ENCODE peak calls at places on chromosomes 16 and 17, in ten cellular contexts. H is endodermal cell; N is astrocyte of the spinal cord; I is cardiac muscle cell; W is adrenal gland; D is A549; E is CD8-positive, alpha-beta T cell; J is psoas muscle; M is lower lobe of right lung; O is fibroblast of pulmonary artery. F is an unnamed sample.

GRCh38 chr17:35372846-35373531 is 432 bp downstream of the SLFN11 start:
- DNase-seq in H (peak), N (no peak), I (no peak), W (no peak), D (no peak), E (no peak), J (peak), M (peak), O (no peak), F (no peak)

GRCh38 chr16:64470916-64471315 is 650.9 kb downstream of the CDH11 start:
- DNase-seq in H (no peak), N (no peak), I (no peak), W (no peak), D (no peak), E (no peak), J (no peak), M (no peak), O (peak), F (no peak)

GRCh38 chr17:43217614-43218087 is 6.0 kb downstream of the TMEM106A start:
- DNase-seq in H (no peak), N (no peak), I (no peak), W (no peak), D (no peak), E (no peak), J (no peak), M (no peak), O (no peak), F (no peak)

GRCh38 chr17:28657756-28658155 is 4.0 kb downstream of the SDF2 start:
- DNase-seq in H (no peak), N (peak), I (no peak), W (no peak), D (no peak), E (no peak), J (no peak), M (no peak), O (no peak), F (no peak)

GRCh38 chr16:6958184-6958583 is 374.5 kb upstream of the RBFOX1 start:
- DNase-seq in H (no peak), N (no peak), I (no peak), W (no peak), D (no peak), E (no peak), J (no peak), M (no peak), O (no peak), F (no peak)

GRCh38 chr17:3870871-3871306 is 22.0 kb downstream of the CAMKK1 start:
- DNase-seq in H (no peak), N (no peak), I (peak), W (peak), D (no peak), E (peak), J (no peak), M (peak), O (peak), F (no peak)

GRCh38 chr16:81601008-81601428 is 156.4 kb downstream of the CMIP start:
- DNase-seq in H (no peak), N (peak), I (no peak), W (peak), D (peak), E (no peak), J (no peak), M (no peak), O (peak), F (no peak)

GRCh38 chr17:560379-560935 is 154.2 kb downstream of the VPS53 start:
- DNase-seq in H (no peak), N (no peak), I (no peak), W (no peak), D (no peak), E (no peak), J (no peak), M (no peak), O (peak), F (no peak)

GRCh38 chr17:15912416-15912955 is 32.4 kb upstream of the ADORA2B start:
- DNase-seq in H (no peak), N (no peak), I (no peak), W (no peak), D (no peak), E (no peak), J (no peak), M (no peak), O (no peak), F (no peak)

GRCh38 chr16:83792391-83792790 is 15.4 kb upstream of the HSBP1 start:
- DNase-seq in H (no peak), N (no peak), I (no peak), W (no peak), D (no peak), E (no peak), J (no peak), M (no peak), O (no peak), F (no peak)

GRCh38 chr16:88298882-88299745 is 83.6 kb upstream of the ZNF469 start:
- DNase-seq in H (no peak), N (peak), I (no peak), W (no peak), D (no peak), E (no peak), J (no peak), M (peak), O (no peak), F (no peak)

GRCh38 chr16:58492735-58493134 is 7.2 kb upstream of the NDRG4 start:
- DNase-seq in H (peak), N (no peak), I (no peak), W (peak), D (no peak), E (no peak), J (no peak), M (no peak), O (no peak), F (no peak)

GRCh38 chr17:43542854-43543253 is 3.3 kb downstream of the ETV4 start:
- DNase-seq in H (no peak), N (no peak), I (no peak), W (no peak), D (no peak), E (no peak), J (no peak), M (no peak), O (no peak), F (no peak)

GRCh38 chr16:4481526-4481925 is 5.3 kb downstream of the HMOX2 start:
- DNase-seq in H (no peak), N (no peak), I (no peak), W (no peak), D (no peak), E (no peak), J (no peak), M (no peak), O (no peak), F (no peak)

GRCh38 chr17:38871247-38871991 is 1.6 kb downstream of the LASP1 start:
- DNase-seq in H (peak), N (peak), I (peak), W (peak), D (peak), E (peak), J (peak), M (peak), O (peak), F (no peak)

GRCh38 chr16:50152386-50152806 is 710 bp upstream of the TENT4B start:
- DNase-seq in H (peak), N (peak), I (peak), W (peak), D (peak), E (peak), J (no peak), M (no peak), O (peak), F (no peak)

GRCh38 chr16:86775401-86775985 is 197.1 kb downstream of the FOXL1 start:
- DNase-seq in H (peak), N (peak), I (no peak), W (no peak), D (no peak), E (no peak), J (no peak), M (no peak), O (no peak), F (no peak)

GRCh38 chr17:48639982-48640857 is 14.1 kb upstream of the HOXB9 start:
- DNase-seq in H (peak), N (no peak), I (no peak), W (no peak), D (no peak), E (no peak), J (no peak), M (no peak), O (no peak), F (no peak)

GRCh38 chr16:23014592-23014991 is 134.7 kb downstream of the USP31 start:
- DNase-seq in H (no peak), N (no peak), I (no peak), W (no peak), D (peak), E (no peak), J (no peak), M (no peak), O (no peak), F (no peak)

GRCh38 chr17:3770471-3770870 is 30.5 kb downstream of the ITGAE start:
- DNase-seq in H (peak), N (no peak), I (no peak), W (no peak), D (no peak), E (peak), J (no peak), M (peak), O (no peak), F (no peak)

GRCh38 chr17:65553646-65554567 is 7.5 kb downstream of the AXIN2 start:
- DNase-seq in H (peak), N (peak), I (no peak), W (peak), D (no peak), E (no peak), J (no peak), M (peak), O (no peak), F (no peak)

GRCh38 chr16:83743720-83744119 is 64.1 kb upstream of the HSBP1 start:
- DNase-seq in H (no peak), N (no peak), I (no peak), W (no peak), D (no peak), E (no peak), J (no peak), M (no peak), O (no peak), F (no peak)

GRCh38 chr16:77723108-77723514 is 797 bp downstream of the NUDT7 start:
- DNase-seq in H (no peak), N (peak), I (peak), W (no peak), D (no peak), E (no peak), J (no peak), M (no peak), O (peak), F (no peak)

GRCh38 chr17:81976332-81977210 is 858 bp upstream of the ASPSCR1 start:
- DNase-seq in H (peak), N (no peak), I (no peak), W (peak), D (peak), E (no peak), J (peak), M (peak), O (no peak), F (no peak)

GRCh38 chr17:72107100-72107499 is 13.7 kb upstream of the SOX9 start:
- DNase-seq in H (peak), N (no peak), I (no peak), W (no peak), D (no peak), E (no peak), J (no peak), M (no peak), O (no peak), F (no peak)

GRCh38 chr16:89923640-89924297 is 627 bp downstream of the TUBB3 start:
- DNase-seq in H (peak), N (no peak), I (no peak), W (peak), D (no peak), E (no peak), J (no peak), M (no peak), O (no peak), F (no peak)

GRCh38 chr17:37708616-37709212 is 36.1 kb downstream of the HNF1B start:
- DNase-seq in H (peak), N (peak), I (no peak), W (no peak), D (peak), E (no peak), J (no peak), M (no peak), O (no peak), F (no peak)

GRCh38 chr16:10333321-10334032 is 52.4 kb upstream of the ATF7IP2 start:
- DNase-seq in H (no peak), N (no peak), I (no peak), W (no peak), D (no peak), E (no peak), J (no peak), M (no peak), O (no peak), F (no peak)

GRCh38 chr17:20228860-20229259 is 219.7 kb downstream of the SPECC1 start:
- DNase-seq in H (no peak), N (peak), I (no peak), W (no peak), D (no peak), E (no peak), J (no peak), M (no peak), O (no peak), F (no peak)

GRCh38 chr17:40025991-40026815 is 11.0 kb downstream of the CSF3 start:
- DNase-seq in H (no peak), N (peak), I (no peak), W (no peak), D (no peak), E (peak), J (no peak), M (no peak), O (peak), F (no peak)

GRCh38 chr17:61794792-61795191 is 68.5 kb downstream of the BRIP1 start:
- DNase-seq in H (no peak), N (no peak), I (no peak), W (no peak), D (no peak), E (no peak), J (no peak), M (no peak), O (peak), F (no peak)

GRCh38 chr16:16021988-16022682 is 72.7 kb downstream of the ABCC1 start:
- DNase-seq in H (peak), N (peak), I (peak), W (peak), D (peak), E (no peak), J (peak), M (peak), O (peak), F (no peak)

GRCh38 chr17:31211352-31212012 is 85.6 kb downstream of the OMG start:
- DNase-seq in H (no peak), N (no peak), I (no peak), W (no peak), D (peak), E (no peak), J (no peak), M (no peak), O (peak), F (no peak)

GRCh38 chr17:29664743-29665479 is 42.2 kb upstream of the CORO6 start:
- DNase-seq in H (no peak), N (peak), I (no peak), W (no peak), D (peak), E (no peak), J (no peak), M (no peak), O (peak), F (peak)

GRCh38 chr16:90057738-90058173 is 19.4 kb downstream of the PRDM7 start:
- DNase-seq in H (no peak), N (peak), I (no peak), W (no peak), D (no peak), E (no peak), J (no peak), M (no peak), O (peak), F (peak)

GRCh38 chr17:6269474-6269873 is 165.4 kb downstream of the AIPL1 start:
- DNase-seq in H (peak), N (peak), I (peak), W (peak), D (peak), E (no peak), J (no peak), M (no peak), O (peak), F (no peak)

DNA sequence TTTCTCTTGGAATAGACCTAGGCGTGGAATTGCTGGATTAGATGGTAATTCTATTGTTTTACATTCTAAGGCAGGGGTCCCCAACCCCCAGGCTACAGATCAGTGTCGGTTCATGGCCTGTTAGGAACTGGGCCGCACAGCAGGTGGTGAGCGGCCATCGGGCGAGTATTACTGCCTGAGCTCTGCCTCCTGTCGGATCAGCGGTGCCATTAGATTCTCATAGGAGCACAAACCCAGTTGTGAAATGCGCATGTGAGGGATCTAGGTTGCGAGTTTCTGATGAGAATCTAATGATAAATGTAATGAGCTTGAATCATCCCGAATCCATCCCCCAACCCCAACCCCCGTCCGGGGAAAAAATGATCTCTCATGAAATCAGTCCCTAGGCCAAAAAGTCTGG is 23.0 kb downstream of the NLRC5 start:
- DNase-seq in H (peak), N (no peak), I (no peak), W (no peak), D (no peak), E (no peak), J (no peak), M (no peak), O (no peak), F (no peak)
- TF ChIP-seq CTCF in H (peak), N (no peak), I (no peak), W (no peak), D (no peak), E (no peak), J (no peak), M (no peak), O (no peak), F (no peak)

GRCh38 chr17:45313419-45313771 is 3.4 kb downstream of the MAP3K14 start:
- DNase-seq in H (no peak), N (no peak), I (no peak), W (no peak), D (no peak), E (no peak), J (no peak), M (no peak), O (no peak), F (no peak)

GRCh38 chr17:45312477-45313418 is 4.1 kb downstream of the MAP3K14 start:
- DNase-seq in H (peak), N (no peak), I (no peak), W (no peak), D (no peak), E (no peak), J (no peak), M (no peak), O (no peak), F (no peak)

GRCh38 chr17:45310380-45311324 is 6.2 kb downstream of the MAP3K14 start:
- DNase-seq in H (no peak), N (no peak), I (no peak), W (peak), D (no peak), E (no peak), J (no peak), M (peak), O (no peak), F (no peak)

GRCh38 chr17:45311406-45311761 is 5.4 kb downstream of the MAP3K14 start:
- DNase-seq in H (peak), N (no peak), I (no peak), W (no peak), D (no peak), E (no peak), J (no peak), M (no peak), O (no peak), F (no peak)

GRCh38 chr17:45311762-45312476 is 4.9 kb downstream of the MAP3K14 start:
- DNase-seq in H (peak), N (peak), I (peak), W (peak), D (peak), E (peak), J (peak), M (peak), O (no peak), F (no peak)
- H3K4me3 ChIP-seq in H (no peak), N (peak), I (no peak), W (no peak), D (peak), E (peak), J (peak), M (peak), O (no peak), F (no peak)

DNA sequence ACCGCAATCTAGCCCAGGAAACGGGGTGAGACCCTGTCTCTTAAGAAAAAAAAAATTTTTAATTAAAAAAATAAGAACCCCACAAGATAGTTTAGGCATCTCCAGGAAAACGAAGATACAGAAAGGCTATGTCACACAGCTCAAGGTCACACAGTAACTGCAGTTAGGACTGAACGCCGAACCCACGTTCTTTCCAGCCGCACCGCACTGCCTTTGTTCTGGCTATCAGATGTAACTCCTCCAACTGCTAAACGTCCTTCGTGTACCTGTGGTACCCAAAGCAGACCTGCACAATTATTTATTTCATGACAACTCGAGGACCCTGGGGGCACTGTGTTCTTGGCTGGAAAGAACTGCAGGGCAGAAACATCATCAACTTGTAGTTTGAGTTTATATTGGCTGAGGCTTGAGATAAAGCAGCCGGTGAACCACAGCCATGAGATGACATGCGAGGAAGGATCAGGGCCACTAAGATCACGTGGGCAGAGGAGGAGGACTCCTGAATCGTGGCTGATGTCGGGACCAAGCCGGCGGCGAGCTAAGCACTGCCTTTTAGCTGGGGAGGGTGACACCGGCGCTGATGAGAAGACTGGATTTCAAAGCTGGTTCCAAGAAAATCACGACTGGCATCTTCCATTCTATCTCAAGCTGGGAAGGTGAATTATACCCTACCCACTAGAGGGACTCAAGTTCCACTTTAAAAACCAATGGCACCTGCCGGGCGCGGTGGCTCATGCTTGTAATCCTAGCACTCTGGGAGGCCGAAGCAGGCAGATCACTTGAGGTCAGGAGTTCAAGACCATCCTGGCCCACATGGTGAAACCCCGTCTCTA is 20.7 kb upstream of the MNT start:
- DNase-seq in H (peak), N (no peak), I (no peak), W (peak), D (peak), E (no peak), J (no peak), M (no peak), O (no peak), F (no peak)
- TF ChIP-seq CTCF in H (peak), N (peak), I (peak), W (peak), D (no peak), E (no peak), J (peak), M (no peak), O (no peak), F (no peak)

GRCh38 chr16:67015317-67015731 is 13.6 kb upstream of the CBFB start:
- DNase-seq in H (no peak), N (no peak), I (no peak), W (peak), D (peak), E (no peak), J (no peak), M (peak), O (no peak), F (no peak)

GRCh38 chr16:67014641-67015315 is 14.2 kb upstream of the CBFB start:
- DNase-seq in H (peak), N (no peak), I (no peak), W (no peak), D (no peak), E (no peak), J (no peak), M (no peak), O (no peak), F (no peak)

GRCh38 chr16:67013238-67013822 is 15.6 kb upstream of the CBFB start:
- DNase-seq in H (peak), N (no peak), I (no peak), W (no peak), D (no peak), E (no peak), J (no peak), M (no peak), O (no peak), F (no peak)

GRCh38 chr16:67016143-67016542 is 12.8 kb upstream of the CBFB start:
- DNase-seq in H (peak), N (no peak), I (no peak), W (peak), D (no peak), E (no peak), J (no peak), M (no peak), O (no peak), F (no peak)

GRCh38 chr16:67013823-67014640 is 14.9 kb upstream of the CBFB start:
- DNase-seq in H (peak), N (peak), I (peak), W (peak), D (no peak), E (peak), J (peak), M (peak), O (peak), F (no peak)
- H3K4me3 ChIP-seq in H (peak), N (peak), I (peak), W (peak), D (peak), E (peak), J (peak), M (peak), O (peak), F (peak)

F was measured in AG04449.